ENCODE peak calls at places on chromosomes 6 and 20, in ten cellular contexts. One of them, this sample, is unnamed.

GRCh38 chr6:1336246-1336843 is 24.4 kb downstream of the FOXQ1 start:
- DNase-seq in cardiac fibroblast: no peak
- DNase-seq in DND-41: no peak
- DNase-seq in NB4: peak
- DNase-seq in IMR-90: no peak
- DNase-seq in sigmoid colon: no peak
- DNase-seq in ovary: no peak
- DNase-seq in HFF-Myc: no peak
- DNase-seq in foreskin fibroblast: no peak
- DNase-seq in psoas muscle: no peak
- DNase-seq in this sample: peak

GRCh38 chr20:43536817-43537440 is 21.9 kb upstream of the SGK2 start:
- DNase-seq in cardiac fibroblast: no peak
- DNase-seq in DND-41: no peak
- DNase-seq in NB4: no peak
- DNase-seq in IMR-90: peak
- DNase-seq in sigmoid colon: no peak
- DNase-seq in ovary: no peak
- DNase-seq in HFF-Myc: no peak
- DNase-seq in foreskin fibroblast: peak
- DNase-seq in psoas muscle: no peak
- DNase-seq in this sample: peak

GRCh38 chr6:91509039-91509438 is 922.2 kb upstream of the MAP3K7 start:
- DNase-seq in cardiac fibroblast: no peak
- DNase-seq in DND-41: no peak
- DNase-seq in NB4: no peak
- DNase-seq in IMR-90: no peak
- DNase-seq in sigmoid colon: no peak
- DNase-seq in ovary: no peak
- DNase-seq in HFF-Myc: no peak
- DNase-seq in foreskin fibroblast: no peak
- DNase-seq in psoas muscle: no peak
- DNase-seq in this sample: no peak

GRCh38 chr6:109051301-109051700 is 43.3 kb downstream of the SESN1 start:
- DNase-seq in cardiac fibroblast: no peak
- DNase-seq in DND-41: no peak
- DNase-seq in NB4: no peak
- DNase-seq in IMR-90: peak
- DNase-seq in sigmoid colon: no peak
- DNase-seq in ovary: no peak
- DNase-seq in HFF-Myc: no peak
- DNase-seq in foreskin fibroblast: no peak
- DNase-seq in psoas muscle: no peak
- DNase-seq in this sample: peak

GRCh38 chr20:33490023-33490933 is at the start of gene CBFA2T2:
- DNase-seq in cardiac fibroblast: peak
- DNase-seq in DND-41: no peak
- DNase-seq in NB4: no peak
- DNase-seq in IMR-90: peak
- DNase-seq in sigmoid colon: peak
- DNase-seq in ovary: peak
- DNase-seq in HFF-Myc: no peak
- DNase-seq in foreskin fibroblast: peak
- DNase-seq in psoas muscle: peak
- DNase-seq in this sample: peak

GRCh38 chr6:111263837-111264236 is 176.5 kb downstream of the SLC16A10 start:
- DNase-seq in cardiac fibroblast: peak
- DNase-seq in DND-41: no peak
- DNase-seq in NB4: peak
- DNase-seq in IMR-90: peak
- DNase-seq in sigmoid colon: no peak
- DNase-seq in ovary: no peak
- DNase-seq in HFF-Myc: no peak
- DNase-seq in foreskin fibroblast: peak
- DNase-seq in psoas muscle: no peak
- DNase-seq in this sample: peak

GRCh38 chr6:129978148-129978916 is 40.0 kb upstream of the L3MBTL3 start:
- DNase-seq in cardiac fibroblast: no peak
- DNase-seq in DND-41: no peak
- DNase-seq in NB4: no peak
- DNase-seq in IMR-90: no peak
- DNase-seq in sigmoid colon: no peak
- DNase-seq in ovary: no peak
- DNase-seq in HFF-Myc: no peak
- DNase-seq in foreskin fibroblast: no peak
- DNase-seq in psoas muscle: no peak
- DNase-seq in this sample: no peak

GRCh38 chr6:160930547-160931377 is 60.8 kb upstream of the MAP3K4 start:
- DNase-seq in cardiac fibroblast: peak
- DNase-seq in DND-41: no peak
- DNase-seq in NB4: peak
- DNase-seq in IMR-90: peak
- DNase-seq in sigmoid colon: peak
- DNase-seq in ovary: peak
- DNase-seq in HFF-Myc: peak
- DNase-seq in foreskin fibroblast: peak
- DNase-seq in psoas muscle: peak
- DNase-seq in this sample: peak

GRCh38 chr20:49054032-49054643 is 8.0 kb downstream of the CSE1L start:
- DNase-seq in cardiac fibroblast: no peak
- DNase-seq in DND-41: no peak
- DNase-seq in NB4: no peak
- DNase-seq in IMR-90: no peak
- DNase-seq in sigmoid colon: no peak
- DNase-seq in ovary: no peak
- DNase-seq in HFF-Myc: no peak
- DNase-seq in foreskin fibroblast: no peak
- DNase-seq in psoas muscle: no peak
- DNase-seq in this sample: peak

GRCh38 chr20:5718896-5719595 is 31.2 kb upstream of the SHLD1 start:
- DNase-seq in cardiac fibroblast: peak
- DNase-seq in DND-41: no peak
- DNase-seq in NB4: no peak
- DNase-seq in IMR-90: no peak
- DNase-seq in sigmoid colon: no peak
- DNase-seq in ovary: no peak
- DNase-seq in HFF-Myc: no peak
- DNase-seq in foreskin fibroblast: no peak
- DNase-seq in psoas muscle: peak
- DNase-seq in this sample: no peak

GRCh38 chr20:58867211-58867610 is 14.7 kb downstream of the GNAS start:
- DNase-seq in cardiac fibroblast: peak
- DNase-seq in DND-41: no peak
- DNase-seq in NB4: no peak
- DNase-seq in IMR-90: no peak
- DNase-seq in sigmoid colon: no peak
- DNase-seq in ovary: peak
- DNase-seq in HFF-Myc: no peak
- DNase-seq in foreskin fibroblast: no peak
- DNase-seq in psoas muscle: no peak
- DNase-seq in this sample: no peak

GRCh38 chr20:38731738-38732113 is 7.4 kb downstream of the SLC32A1 start:
- DNase-seq in cardiac fibroblast: no peak
- DNase-seq in DND-41: no peak
- DNase-seq in NB4: no peak
- DNase-seq in IMR-90: no peak
- DNase-seq in sigmoid colon: peak
- DNase-seq in ovary: no peak
- DNase-seq in HFF-Myc: no peak
- DNase-seq in foreskin fibroblast: no peak
- DNase-seq in psoas muscle: no peak
- DNase-seq in this sample: no peak
- H3K4me3 ChIP-seq in cardiac fibroblast: no peak
- H3K4me3 ChIP-seq in DND-41: no peak
- H3K4me3 ChIP-seq in NB4: no peak
- H3K4me3 ChIP-seq in IMR-90: no peak
- H3K4me3 ChIP-seq in sigmoid colon: no peak
- H3K4me3 ChIP-seq in ovary: no peak
- H3K4me3 ChIP-seq in HFF-Myc: no peak
- H3K4me3 ChIP-seq in foreskin fibroblast: no peak
- H3K4me3 ChIP-seq in psoas muscle: no peak
- H3K4me3 ChIP-seq in this sample: no peak

GRCh38 chr6:45986746-45987274 is 28.9 kb downstream of the CLIC5 start:
- DNase-seq in cardiac fibroblast: no peak
- DNase-seq in DND-41: no peak
- DNase-seq in NB4: no peak
- DNase-seq in IMR-90: no peak
- DNase-seq in sigmoid colon: no peak
- DNase-seq in ovary: no peak
- DNase-seq in HFF-Myc: no peak
- DNase-seq in foreskin fibroblast: no peak
- DNase-seq in psoas muscle: peak
- DNase-seq in this sample: no peak

GRCh38 chr6:45988635-45989034 is 27.0 kb downstream of the CLIC5 start:
- DNase-seq in cardiac fibroblast: no peak
- DNase-seq in DND-41: no peak
- DNase-seq in NB4: no peak
- DNase-seq in IMR-90: no peak
- DNase-seq in sigmoid colon: no peak
- DNase-seq in ovary: no peak
- DNase-seq in HFF-Myc: no peak
- DNase-seq in foreskin fibroblast: no peak
- DNase-seq in psoas muscle: peak
- DNase-seq in this sample: no peak

GRCh38 chr6:45987866-45988265 is 27.8 kb downstream of the CLIC5 start:
- DNase-seq in cardiac fibroblast: no peak
- DNase-seq in DND-41: no peak
- DNase-seq in NB4: no peak
- DNase-seq in IMR-90: no peak
- DNase-seq in sigmoid colon: no peak
- DNase-seq in ovary: no peak
- DNase-seq in HFF-Myc: no peak
- DNase-seq in foreskin fibroblast: no peak
- DNase-seq in psoas muscle: no peak
- DNase-seq in this sample: no peak

GRCh38 chr6:45990162-45990561 is 25.5 kb downstream of the CLIC5 start:
- DNase-seq in cardiac fibroblast: no peak
- DNase-seq in DND-41: no peak
- DNase-seq in NB4: no peak
- DNase-seq in IMR-90: no peak
- DNase-seq in sigmoid colon: no peak
- DNase-seq in ovary: no peak
- DNase-seq in HFF-Myc: no peak
- DNase-seq in foreskin fibroblast: no peak
- DNase-seq in psoas muscle: no peak
- DNase-seq in this sample: no peak

GRCh38 chr6:45991189-45991588 is 24.5 kb downstream of the CLIC5 start:
- DNase-seq in cardiac fibroblast: peak
- DNase-seq in DND-41: no peak
- DNase-seq in NB4: peak
- DNase-seq in IMR-90: no peak
- DNase-seq in sigmoid colon: no peak
- DNase-seq in ovary: no peak
- DNase-seq in HFF-Myc: no peak
- DNase-seq in foreskin fibroblast: no peak
- DNase-seq in psoas muscle: no peak
- DNase-seq in this sample: no peak
- TF ChIP-seq CTCF in cardiac fibroblast: no peak
- TF ChIP-seq CTCF in DND-41: peak
- TF ChIP-seq CTCF in NB4: peak
- TF ChIP-seq CTCF in IMR-90: no peak
- TF ChIP-seq CTCF in sigmoid colon: no peak
- TF ChIP-seq CTCF in ovary: no peak
- TF ChIP-seq CTCF in HFF-Myc: peak
- TF ChIP-seq CTCF in foreskin fibroblast: no peak
- TF ChIP-seq CTCF in psoas muscle: no peak
- TF ChIP-seq CTCF in this sample: peak

DNA sequence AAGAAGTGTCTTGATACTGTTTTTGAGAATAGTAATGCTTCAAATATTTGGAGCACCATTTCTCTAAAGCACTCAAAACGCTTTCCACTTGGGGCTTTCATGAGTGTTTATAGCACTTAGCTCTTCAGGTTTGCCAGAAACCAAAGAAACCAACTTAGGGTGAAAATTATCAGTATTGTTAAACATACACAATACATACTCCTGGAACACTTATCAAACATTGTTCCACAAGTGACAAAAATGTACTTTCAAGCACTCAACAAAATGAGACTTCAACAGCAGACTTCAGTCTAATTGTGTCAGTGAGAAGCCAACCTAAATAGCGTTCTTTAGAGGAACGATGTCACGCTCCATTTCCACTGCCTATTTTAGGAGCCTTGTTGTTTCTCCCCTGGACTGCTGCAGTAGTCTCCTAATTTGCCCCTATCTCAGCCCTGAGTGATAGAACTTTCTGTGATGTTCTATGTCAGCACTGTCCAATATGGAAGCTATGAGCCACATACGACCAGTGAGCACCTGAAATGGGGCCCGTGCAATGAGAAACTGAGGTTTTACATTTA is 461.3 kb downstream of the KIF16B start:
- DNase-seq in cardiac fibroblast: no peak
- DNase-seq in DND-41: no peak
- DNase-seq in NB4: no peak
- DNase-seq in IMR-90: no peak
- DNase-seq in sigmoid colon: no peak
- DNase-seq in ovary: no peak
- DNase-seq in HFF-Myc: no peak
- DNase-seq in foreskin fibroblast: no peak
- DNase-seq in psoas muscle: no peak
- DNase-seq in this sample: no peak
- H3K4me3 ChIP-seq in cardiac fibroblast: no peak
- H3K4me3 ChIP-seq in DND-41: no peak
- H3K4me3 ChIP-seq in NB4: no peak
- H3K4me3 ChIP-seq in IMR-90: no peak
- H3K4me3 ChIP-seq in sigmoid colon: no peak
- H3K4me3 ChIP-seq in ovary: no peak
- H3K4me3 ChIP-seq in HFF-Myc: no peak
- H3K4me3 ChIP-seq in foreskin fibroblast: no peak
- H3K4me3 ChIP-seq in psoas muscle: no peak
- H3K4me3 ChIP-seq in this sample: no peak

DNA sequence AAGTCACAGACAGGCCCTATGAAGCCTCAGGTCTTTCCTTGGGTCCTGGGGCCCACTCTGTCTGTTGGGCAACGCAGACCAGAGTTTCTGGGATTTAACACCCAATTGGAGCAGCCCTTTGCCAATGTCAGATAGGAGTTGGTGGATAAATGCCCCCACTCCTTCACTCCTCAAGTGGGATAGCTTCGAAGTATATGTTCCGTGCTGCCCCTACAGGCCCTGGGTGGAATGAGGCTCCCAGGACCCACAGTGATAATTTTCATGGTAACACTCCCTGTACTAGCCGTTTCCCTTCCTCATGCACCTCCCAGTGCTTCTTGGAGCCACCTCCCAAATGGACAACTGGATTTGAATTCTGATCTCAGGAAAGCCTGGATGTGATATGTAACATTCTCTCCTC is 145.4 kb downstream of the FOXA2 start:
- DNase-seq in cardiac fibroblast: no peak
- DNase-seq in DND-41: peak
- DNase-seq in NB4: peak
- DNase-seq in IMR-90: no peak
- DNase-seq in sigmoid colon: no peak
- DNase-seq in ovary: no peak
- DNase-seq in HFF-Myc: no peak
- DNase-seq in foreskin fibroblast: no peak
- DNase-seq in psoas muscle: no peak
- DNase-seq in this sample: no peak
- TF ChIP-seq CTCF in cardiac fibroblast: peak
- TF ChIP-seq CTCF in DND-41: peak
- TF ChIP-seq CTCF in NB4: no peak
- TF ChIP-seq CTCF in IMR-90: no peak
- TF ChIP-seq CTCF in sigmoid colon: no peak
- TF ChIP-seq CTCF in ovary: no peak
- TF ChIP-seq CTCF in HFF-Myc: no peak
- TF ChIP-seq CTCF in foreskin fibroblast: no peak
- TF ChIP-seq CTCF in psoas muscle: no peak
- TF ChIP-seq CTCF in this sample: peak